ENCODE peak calls at places on chromosomes 12 and 14, in seven cellular contexts. K, U, H, T, X, V and C are unnamed samples.

GRCh38 chr14:63454863-63455622 is 88.1 kb downstream of the PPP2R5E start:
- DNase-seq in K (peak), X (peak), U (no peak), V (no peak), T (no peak), H (peak), C (no peak)

GRCh38 chr14:53412819-53413664 is 259.9 kb upstream of the DDHD1 start:
- DNase-seq in T (no peak), V (no peak), U (no peak), K (peak), H (no peak), X (no peak), C (peak)

GRCh38 chr14:73026243-73026844 is 562 bp downstream of the ZFYVE1 start:
- DNase-seq in V (no peak), H (no peak), K (no peak), T (peak), X (no peak), U (no peak), C (no peak)

GRCh38 chr14:94120667-94121335 is 8.6 kb downstream of the IFI27L2 start:
- DNase-seq in V (no peak), K (peak), T (no peak), X (peak), U (no peak), H (no peak), C (peak)

GRCh38 chr12:132205271-132206092 is 61.2 kb downstream of the NOC4L start:
- DNase-seq in V (no peak), T (no peak), X (no peak), H (no peak), U (no peak), K (no peak), C (no peak)

GRCh38 chr12:19440019-19440858 is 947 bp downstream of the AEBP2 start:
- DNase-seq in H (peak), U (peak), K (peak), X (peak), T (peak), V (peak), C (peak)

GRCh38 chr12:1499351-1499750 is 95.0 kb downstream of the FBXL14 start:
- DNase-seq in V (no peak), U (no peak), H (no peak), K (no peak), X (no peak), T (no peak), C (no peak)

GRCh38 chr12:25051583-25052190 is 102.8 kb upstream of the BCAT1 start:
- DNase-seq in K (no peak), U (no peak), T (no peak), H (no peak), V (no peak), X (no peak), C (no peak)

GRCh38 chr14:94237046-94237445 is 56.0 kb downstream of the SERPINA10 start:
- DNase-seq in K (no peak), T (no peak), U (no peak), H (no peak), V (no peak), X (no peak), C (no peak)

GRCh38 chr12:56670836-56671235 is 17.2 kb downstream of the PTGES3 start:
- DNase-seq in K (no peak), T (no peak), U (no peak), H (no peak), V (no peak), X (no peak), C (peak)

GRCh38 chr12:103558879-103559278 is 28.2 kb upstream of the STAB2 start:
- DNase-seq in H (no peak), T (no peak), V (no peak), U (no peak), X (no peak), K (no peak), C (no peak)

GRCh38 chr12:130770413-130771028 is 54.4 kb upstream of the RIMBP2 start:
- DNase-seq in T (no peak), H (no peak), V (no peak), K (no peak), X (no peak), U (no peak), C (no peak)

GRCh38 chr14:104135904-104136471 is 2.4 kb upstream of the KIF26A start:
- DNase-seq in V (no peak), X (no peak), H (peak), K (no peak), U (peak), T (no peak), C (no peak)
- H3K4me3 ChIP-seq in V (no peak), X (no peak), H (no peak), K (no peak), U (no peak), T (no peak), C (no peak)

DNA sequence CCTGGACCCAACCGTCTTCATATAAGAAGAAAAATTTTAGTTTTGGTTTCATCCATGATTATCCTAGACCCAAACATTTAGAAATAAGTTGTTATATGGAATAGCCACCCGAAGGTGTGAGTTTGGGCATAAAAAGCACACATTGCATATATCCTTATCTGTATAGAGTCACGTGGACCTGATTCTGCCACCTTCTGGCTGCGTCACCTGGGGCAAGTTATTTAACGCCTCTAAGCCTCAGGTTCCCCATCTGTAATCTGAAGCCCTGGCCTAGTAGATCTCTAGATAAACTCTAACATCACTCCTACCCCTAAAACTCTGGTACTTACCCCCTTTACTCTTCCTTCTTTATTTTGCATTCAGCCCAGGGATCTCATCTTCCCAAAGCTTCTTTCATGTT is 14.3 kb upstream of the KRT5 start:
- DNase-seq in K (no peak), V (no peak), H (no peak), U (no peak), T (no peak), X (no peak), C (no peak)
- TF ChIP-seq CTCF in K (peak), V (no peak), H (peak), U (no peak), T (no peak), X (peak), C (no peak)

GRCh38 chr12:68805592-68806120 is 2.3 kb upstream of the MDM2 start:
- DNase-seq in T (no peak), H (no peak), X (no peak), V (no peak), U (no peak), K (peak), C (peak)
- H3K4me3 ChIP-seq in T (no peak), H (no peak), X (no peak), V (no peak), U (no peak), K (no peak), C (no peak)

DNA sequence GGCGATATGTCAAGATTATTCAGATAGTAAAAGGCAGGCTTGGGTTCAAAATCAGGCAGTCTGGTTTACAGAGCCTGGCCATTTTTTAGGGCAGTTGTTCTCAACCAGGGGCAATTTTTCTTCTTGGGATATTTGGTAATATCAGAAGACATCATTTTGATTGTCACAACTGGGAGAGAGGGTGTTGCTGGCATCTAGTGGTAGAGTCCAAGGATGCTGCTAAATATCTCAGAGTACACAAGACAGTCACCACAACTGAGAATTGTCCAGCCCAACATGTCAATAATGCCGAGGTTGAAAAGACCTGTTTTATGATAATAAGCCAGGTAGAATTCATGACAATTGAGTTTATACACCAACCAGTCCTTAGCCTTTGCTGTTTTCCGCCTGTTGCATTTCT is 733.9 kb downstream of the NRXN3 start:
- DNase-seq in X (no peak), V (no peak), U (no peak), H (no peak), T (no peak), K (no peak), C (no peak)
- TF ChIP-seq CTCF in X (peak), V (no peak), U (no peak), H (no peak), T (no peak), K (no peak), C (peak)

DNA sequence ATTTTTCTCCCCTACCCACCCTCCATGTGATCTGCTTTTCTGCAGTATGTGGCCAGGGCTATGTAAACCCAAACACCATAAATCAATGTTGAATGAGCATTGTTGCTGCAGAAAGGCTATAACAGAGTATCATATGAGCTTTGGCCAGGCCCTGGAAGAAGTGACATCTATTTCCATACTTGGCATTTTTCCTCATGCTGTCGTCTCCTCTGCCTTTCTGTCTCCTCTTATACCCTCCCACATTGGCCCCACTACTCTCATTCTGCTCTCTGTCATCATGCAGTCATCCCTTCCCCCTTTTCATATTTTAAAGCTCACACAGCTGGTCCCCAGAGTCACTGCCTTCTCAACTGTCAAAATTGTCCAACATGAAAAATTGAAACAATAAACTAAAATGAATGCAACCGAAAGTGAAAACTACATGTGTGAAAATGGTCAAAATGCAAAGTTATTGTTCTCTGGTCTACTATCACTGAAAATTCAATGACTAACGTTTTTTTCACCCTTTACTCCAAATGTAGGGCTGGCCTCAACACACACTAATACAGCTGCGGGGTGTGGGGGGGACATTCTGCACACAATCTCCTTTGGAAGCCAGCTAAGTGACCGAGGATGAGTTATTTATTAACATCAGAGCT is 290.7 kb upstream of the TMPO start:
- DNase-seq in X (no peak), V (no peak), K (no peak), T (no peak), U (no peak), H (no peak), C (no peak)
- H3K4me3 ChIP-seq in X (no peak), V (no peak), K (no peak), T (no peak), U (no peak), H (no peak), C (no peak)

GRCh38 chr12:79592865-79593264 is 97.9 kb downstream of the PAWR start:
- DNase-seq in V (no peak), T (no peak), K (no peak), H (no peak), U (no peak), X (no peak), C (no peak)
- TF ChIP-seq CTCF in V (no peak), T (no peak), K (no peak), H (no peak), U (no peak), X (no peak), C (no peak)